ENCODE peak calls at places on chromosomes 7 and 10, in ten cellular contexts. M is H4; I is hepatocyte; H is AG04450; C is non-pigmented ciliary epithelial cell; A is ELF-1; S is stimulated activated CD4-positive, alpha-beta T cell treated with anti-CD3 and anti-CD28 coated beads, Interleukin-4, amount 100 ng/mL, for 4 hours; W is tibial nerve; K is ELR; U is fibroblast of lung. D is an unnamed sample.
A peak's percentile ranks its signal among the peaks of the same experiment; 100 is the strongest.

GRCh38 chr10:92627845-92628480 is 35.0 kb downstream of the KIF11 start:
- DNase-seq in A (peak; percentile 2), S (no peak), U (peak; percentile 22), I (no peak), W (no peak), C (no peak), K (no peak), M (no peak), H (no peak), D (no peak)

GRCh38 chr7:103082497-103082896 is 7.6 kb downstream of the ARMC10 start:
- DNase-seq in M (no peak), C (no peak), S (no peak), U (no peak), W (no peak), I (no peak), K (no peak), H (no peak), A (no peak), D (no peak)

GRCh38 chr10:76559889-76560215 is 1077.8 kb downstream of the KCNMA1 start:
- DNase-seq in W (no peak), U (peak; percentile 53), I (no peak), K (no peak), S (no peak), H (no peak), M (peak; percentile 60), C (no peak), A (no peak), D (no peak)

GRCh38 chr10:96720422-96721206 is at the start of gene PIK3AP1:
- DNase-seq in I (peak; percentile 57), U (no peak), M (no peak), K (peak; percentile 43), A (peak; percentile 70), C (no peak), S (peak; percentile 41), H (no peak), W (peak; percentile 16), D (peak; percentile 91)

GRCh38 chr7:140586517-140586916 is 54.1 kb downstream of the DENND2A start:
- DNase-seq in H (no peak), C (no peak), I (no peak), U (no peak), S (no peak), W (no peak), K (no peak), M (no peak), A (no peak), D (no peak)

GRCh38 chr7:44381494-44382220 is 56.3 kb upstream of the CAMK2B start:
- DNase-seq in I (no peak), M (no peak), U (no peak), K (no peak), S (no peak), C (no peak), H (no peak), A (no peak), W (no peak), D (no peak)

GRCh38 chr7:44385384-44386138 is 60.2 kb upstream of the CAMK2B start:
- DNase-seq in K (no peak), S (no peak), A (no peak), U (no peak), H (no peak), M (no peak), W (no peak), I (no peak), C (no peak), D (no peak)

GRCh38 chr10:51063659-51064535 is 10.4 kb upstream of the PRKG1 start:
- DNase-seq in I (peak; percentile 47), W (no peak), A (no peak), C (peak; percentile 28), S (no peak), M (peak; percentile 45), K (peak; percentile 64), U (peak; percentile 79), H (peak; percentile 26), D (no peak)

GRCh38 chr7:30906520-30907240 is 5.0 kb upstream of the AQP1 start:
- DNase-seq in U (no peak), I (no peak), W (no peak), A (no peak), S (no peak), K (peak; percentile 31), C (no peak), M (no peak), H (no peak), D (no peak)

GRCh38 chr10:126842836-126843235 is 62.4 kb upstream of the DOCK1 start:
- DNase-seq in H (no peak), A (peak; percentile 89), S (no peak), U (no peak), K (no peak), M (no peak), I (no peak), W (no peak), C (no peak), D (no peak)

GRCh38 chr7:97014145-97014544 is 8.8 kb downstream of the DLX6 start:
- DNase-seq in I (no peak), W (no peak), S (no peak), A (no peak), U (no peak), M (no peak), C (no peak), H (no peak), K (no peak), D (no peak)

GRCh38 chr7:83347836-83348482 is 185.3 kb upstream of the PCLO start:
- DNase-seq in S (no peak), I (peak; percentile 81), H (peak; percentile 4), C (peak; percentile 40), K (peak; percentile 78), M (peak; percentile 68), U (peak; percentile 79), A (peak; percentile 12), W (no peak), D (no peak)

GRCh38 chr10:34145751-34146150 is 669.3 kb downstream of the PARD3 start:
- DNase-seq in C (no peak), I (no peak), M (no peak), U (peak; percentile 54), S (no peak), K (peak; percentile 69), W (no peak), H (no peak), A (no peak), D (no peak)

GRCh38 chr10:43872644-43873043 is 224.0 kb upstream of the ZNF32 start:
- DNase-seq in U (no peak), K (no peak), W (no peak), A (no peak), M (no peak), S (no peak), C (no peak), H (no peak), I (no peak), D (peak; percentile 50)

GRCh38 chr7:136074840-136075239 is 97.7 kb upstream of the MTPN start:
- DNase-seq in C (no peak), W (no peak), I (no peak), K (no peak), H (no peak), S (no peak), U (no peak), M (no peak), A (no peak), D (no peak)

GRCh38 chr10:114682121-114682520 is 24.0 kb upstream of the ABLIM1 start:
- DNase-seq in W (no peak), S (no peak), C (no peak), K (no peak), H (no peak), I (no peak), M (no peak), U (no peak), A (no peak), D (no peak)

GRCh38 chr7:914521-915194 is 38.3 kb downstream of the GET4 start:
- DNase-seq in M (no peak), U (no peak), C (no peak), A (no peak), W (no peak), K (no peak), S (no peak), I (no peak), H (no peak), D (no peak)

GRCh38 chr10:71796749-71797405 is 23.6 kb upstream of the VSIR start:
- DNase-seq in U (no peak), W (no peak), M (no peak), H (no peak), S (no peak), A (no peak), C (no peak), K (no peak), I (no peak), D (no peak)